ENCODE peak calls at places on chromosomes 1 and 21, in ten cellular contexts. W is ovary, Y is spleen, T is A549, A is breast epithelium, L is heart left ventricle, H is NB4, B is prostate gland, P is Peyer's patch, Z is transverse colon. E is an unnamed sample.

GRCh38 chr1:87369736-87370135 is 41.1 kb downstream of the LMO4 start:
- DNase-seq in W (no peak), Y (no peak), T (no peak), A (no peak), L (no peak), H (no peak), B (no peak), P (no peak), Z (no peak), E (peak; percentile 8)

GRCh38 chr21:33892853-33893252 is 22.8 kb downstream of the ATP5PO start:
- DNase-seq in W (no peak), Y (no peak), T (peak; percentile 16), A (no peak), L (no peak), H (peak; percentile 20), B (no peak), P (no peak), Z (no peak), E (no peak)

GRCh38 chr1:46721204-46721603 is 2.3 kb upstream of the EFCAB14 start:
- DNase-seq in W (no peak), Y (no peak), T (no peak), A (no peak), L (no peak), H (no peak), B (no peak), P (no peak), Z (no peak), E (no peak)

GRCh38 chr1:67605209-67605780 is 79.7 kb upstream of the GADD45A start:
- DNase-seq in W (no peak), Y (no peak), T (no peak), A (no peak), L (no peak), H (no peak), B (no peak), P (no peak), Z (no peak), E (no peak)

GRCh38 chr1:198024782-198025181 is 107.6 kb downstream of the LHX9 start:
- DNase-seq in W (no peak), Y (no peak), T (no peak), A (no peak), L (no peak), H (no peak), B (no peak), P (no peak), Z (no peak), E (no peak)

GRCh38 chr1:234065794-234066447 is 161.4 kb downstream of the SLC35F3 start:
- DNase-seq in W (peak; percentile 47), Y (peak; percentile 87), T (peak; percentile 76), A (peak; percentile 46), L (peak; percentile 77), H (peak; percentile 69), B (peak; percentile 68), P (peak; percentile 67), Z (peak; percentile 67), E (peak; percentile 73)

GRCh38 chr1:220818421-220819173 is 31.9 kb downstream of the MTARC1 start:
- DNase-seq in W (peak; percentile 40), Y (no peak), T (peak; percentile 17), A (no peak), L (no peak), H (no peak), B (no peak), P (no peak), Z (peak; percentile 49), E (no peak)

GRCh38 chr1:117780981-117781475 is 148.4 kb downstream of the GDAP2 start:
- DNase-seq in W (no peak), Y (no peak), T (no peak), A (no peak), L (no peak), H (no peak), B (no peak), P (no peak), Z (no peak), E (no peak)

GRCh38 chr1:43313771-43314170 is 13.0 kb downstream of the TIE1 start:
- DNase-seq in W (no peak), Y (peak; percentile 68), T (no peak), A (no peak), L (no peak), H (no peak), B (no peak), P (no peak), Z (peak; percentile 84), E (no peak)

GRCh38 chr1:172373864-172374263 is 46.6 kb upstream of the C1orf105 start:
- DNase-seq in W (no peak), Y (no peak), T (no peak), A (no peak), L (no peak), H (no peak), B (no peak), P (no peak), Z (no peak), E (no peak)

GRCh38 chr1:173255214-173255813 is 48.2 kb upstream of the TNFSF4 start:
- DNase-seq in W (no peak), Y (no peak), T (peak; percentile 41), A (no peak), L (no peak), H (peak; percentile 54), B (no peak), P (no peak), Z (no peak), E (peak; percentile 27)

GRCh38 chr1:233790662-233791371 is 113.7 kb upstream of the SLC35F3 start:
- DNase-seq in W (peak; percentile 32), Y (no peak), T (peak; percentile 75), A (no peak), L (no peak), H (peak; percentile 59), B (peak; percentile 21), P (no peak), Z (peak; percentile 11), E (peak; percentile 55)

GRCh38 chr1:78054559-78054958 is 8.8 kb downstream of the GIPC2 start:
- DNase-seq in W (no peak), Y (no peak), T (no peak), A (no peak), L (no peak), H (no peak), B (no peak), P (no peak), Z (no peak), E (no peak)

GRCh38 chr1:17059391-17060128 is 5.7 kb upstream of the SDHB start:
- DNase-seq in W (peak; percentile 52), Y (peak; percentile 89), T (peak; percentile 73), A (peak; percentile 50), L (peak; percentile 83), H (peak; percentile 90), B (peak; percentile 66), P (peak; percentile 36), Z (peak; percentile 80), E (peak; percentile 60)

GRCh38 chr1:240967070-240967724 is 355.2 kb upstream of the GREM2 start:
- DNase-seq in W (no peak), Y (no peak), T (peak; percentile 16), A (no peak), L (no peak), H (peak; percentile 9), B (no peak), P (no peak), Z (no peak), E (no peak)

GRCh38 chr1:62362061-62362951 is 43.1 kb upstream of the KANK4 start:
- DNase-seq in W (no peak), Y (peak; percentile 33), T (no peak), A (no peak), L (no peak), H (no peak), B (no peak), P (no peak), Z (no peak), E (no peak)

GRCh38 chr1:212980123-212980800 is 29.9 kb downstream of the VASH2 start:
- DNase-seq in W (no peak), Y (no peak), T (no peak), A (no peak), L (no peak), H (no peak), B (no peak), P (no peak), Z (no peak), E (no peak)

GRCh38 chr1:15125101-15125745 is 28.3 kb upstream of the TMEM51 start:
- DNase-seq in W (no peak), Y (no peak), T (no peak), A (no peak), L (no peak), H (no peak), B (no peak), P (no peak), Z (no peak), E (no peak)

GRCh38 chr1:15129944-15130343 is 23.6 kb upstream of the TMEM51 start:
- DNase-seq in W (no peak), Y (no peak), T (no peak), A (no peak), L (no peak), H (no peak), B (no peak), P (no peak), Z (no peak), E (no peak)

GRCh38 chr1:15128077-15128476 is 25.5 kb upstream of the TMEM51 start:
- DNase-seq in W (no peak), Y (no peak), T (no peak), A (no peak), L (no peak), H (no peak), B (no peak), P (no peak), Z (no peak), E (no peak)

GRCh38 chr1:15130607-15131006 is 22.9 kb upstream of the TMEM51 start:
- DNase-seq in W (no peak), Y (no peak), T (no peak), A (no peak), L (no peak), H (no peak), B (no peak), P (no peak), Z (no peak), E (no peak)

GRCh38 chr1:15128520-15129313 is 24.8 kb upstream of the TMEM51 start:
- DNase-seq in W (peak; percentile 75), Y (peak; percentile 88), T (peak; percentile 67), A (peak; percentile 59), L (peak; percentile 77), H (peak; percentile 65), B (peak; percentile 64), P (peak; percentile 39), Z (peak; percentile 81), E (peak; percentile 45)
- TF ChIP-seq POLR2A in W (no peak), Y (no peak), T (no peak), A (no peak), L (no peak), H (no peak), B (no peak), P (no peak), Z (no peak), E (no peak)

GRCh38 chr1:23196627-23197328 is 20.5 kb downstream of the HTR1D start:
- DNase-seq in W (no peak), Y (no peak), T (peak; percentile 96), A (peak; percentile 53), L (no peak), H (no peak), B (no peak), P (no peak), Z (no peak), E (no peak)
- TF ChIP-seq POLR2A in W (no peak), Y (no peak), T (no peak), A (no peak), L (no peak), H (no peak), B (no peak), P (no peak), Z (no peak), E (no peak)

GRCh38 chr1:35187816-35188342 is 5.1 kb downstream of the SFPQ start:
- DNase-seq in W (no peak), Y (no peak), T (no peak), A (no peak), L (no peak), H (no peak), B (no peak), P (no peak), Z (no peak), E (no peak)
- TF ChIP-seq POLR2A in W (no peak), Y (no peak), T (no peak), A (no peak), L (no peak), H (no peak), B (no peak), P (no peak), Z (no peak), E (no peak)

GRCh38 chr1:93680121-93681094 is 1.2 kb downstream of the BCAR3 start:
- DNase-seq in W (peak; percentile 92), Y (peak; percentile 91), T (peak; percentile 90), A (peak; percentile 88), L (peak; percentile 87), H (no peak), B (peak; percentile 90), P (peak; percentile 84), Z (peak; percentile 86), E (peak; percentile 74)
- TF ChIP-seq POLR2A in W (peak; percentile 38), Y (no peak), T (peak; percentile 31), A (peak; percentile 38), L (no peak), H (no peak), B (peak; percentile 78), P (no peak), Z (peak; percentile 36), E (no peak)

E was measured in erythroblast.